ENCODE peak calls at places on chromosome 1, in five cellular contexts. Y, V, H, A and X are unnamed samples.

GRCh38 chr1:204544321-204544720 is 28.1 kb downstream of the MDM4 start:
- ATAC-seq in V (no peak), H (no peak), A (no peak), Y (no peak), X (peak)

GRCh38 chr1:26036756-26037281 is 9.1 kb downstream of the SLC30A2 start:
- ATAC-seq in H (no peak), V (peak), A (no peak), Y (no peak), X (no peak)

GRCh38 chr1:182206628-182207239 is 145.2 kb upstream of the ZNF648 start:
- ATAC-seq in H (peak), A (no peak), V (peak), Y (no peak), X (no peak)

GRCh38 chr1:202584707-202585590 is 125.3 kb downstream of the SYT2 start:
- ATAC-seq in Y (no peak), H (peak), V (no peak), A (no peak), X (no peak)

GRCh38 chr1:36248250-36248894 is 24.1 kb downstream of the THRAP3 start:
- ATAC-seq in H (peak), V (peak), A (peak), Y (peak), X (peak)

GRCh38 chr1:50719126-50719525 is 240.9 kb downstream of the FAF1 start:
- ATAC-seq in Y (no peak), H (no peak), A (no peak), V (no peak), X (no peak)

GRCh38 chr1:160588468-160588867 is 9.2 kb upstream of the CD84 start:
- ATAC-seq in V (no peak), H (no peak), Y (no peak), A (no peak), X (no peak)

GRCh38 chr1:153633161-153633746 is 612 bp upstream of the CHTOP start:
- ATAC-seq in H (peak), V (peak), A (peak), Y (no peak), X (no peak)

GRCh38 chr1:99748419-99748818 is 18.0 kb downstream of the FRRS1 start:
- ATAC-seq in H (no peak), V (no peak), Y (peak), A (no peak), X (no peak)

GRCh38 chr1:165845992-165846748 is 18.8 kb downstream of the UCK2 start:
- ATAC-seq in V (no peak), H (peak), A (no peak), Y (no peak), X (no peak)

GRCh38 chr1:1763657-1764621 is 14.3 kb downstream of the NADK start:
- ATAC-seq in Y (peak), A (peak), V (peak), H (no peak), X (peak)

GRCh38 chr1:63704443-63704842 is 69.4 kb upstream of the ROR1 start:
- ATAC-seq in Y (no peak), A (peak), V (no peak), H (no peak), X (peak)

GRCh38 chr1:10544239-10544638 is 69.5 kb downstream of the PEX14 start:
- ATAC-seq in V (no peak), H (no peak), Y (no peak), A (no peak), X (no peak)

GRCh38 chr1:95659166-95659565 is 425.2 kb downstream of the RWDD3 start:
- ATAC-seq in Y (no peak), H (no peak), V (no peak), A (no peak), X (no peak)

GRCh38 chr1:242946206-242946605 is 308.9 kb downstream of the CEP170 start:
- ATAC-seq in A (no peak), H (no peak), V (no peak), Y (no peak), X (no peak)

GRCh38 chr1:209567788-209568187 is 15.7 kb upstream of the CAMK1G start:
- ATAC-seq in H (no peak), Y (no peak), V (no peak), A (no peak), X (peak)

GRCh38 chr1:10575616-10576015 is 100.9 kb downstream of the PEX14 start:
- ATAC-seq in A (peak), Y (no peak), V (no peak), H (no peak), X (peak)

GRCh38 chr1:167631987-167632680 is 2.1 kb downstream of the RCSD1 start:
- ATAC-seq in H (peak), V (no peak), A (no peak), Y (no peak), X (no peak)

GRCh38 chr1:232183266-232183800 is 446.6 kb downstream of the SIPA1L2 start:
- ATAC-seq in H (no peak), A (no peak), V (no peak), Y (no peak), X (no peak)